ENCODE peak calls at places on chromosomes 2 and 18, in eight cellular contexts. One of them, this sample, is unnamed.

GRCh38 chr2:42196403-42197267 is 27.5 kb downstream of the EML4 start:
- DNase-seq in GM23338: peak
- DNase-seq in stomach: peak
- DNase-seq in fibroblast of mammary gland: peak
- DNase-seq in bronchial epithelial cell: peak
- DNase-seq in AG04450: no peak
- DNase-seq in body of pancreas: peak
- DNase-seq in upper lobe of right lung: no peak
- DNase-seq in this sample: peak

GRCh38 chr2:148978736-148979135 is 59.8 kb upstream of the LYPD6B start:
- DNase-seq in GM23338: no peak
- DNase-seq in stomach: no peak
- DNase-seq in fibroblast of mammary gland: peak
- DNase-seq in bronchial epithelial cell: no peak
- DNase-seq in AG04450: no peak
- DNase-seq in body of pancreas: no peak
- DNase-seq in upper lobe of right lung: no peak
- DNase-seq in this sample: peak

GRCh38 chr2:138874251-138874650 is 94.1 kb upstream of the NXPH2 start:
- DNase-seq in GM23338: no peak
- DNase-seq in stomach: no peak
- DNase-seq in fibroblast of mammary gland: no peak
- DNase-seq in bronchial epithelial cell: no peak
- DNase-seq in AG04450: no peak
- DNase-seq in body of pancreas: no peak
- DNase-seq in upper lobe of right lung: no peak
- DNase-seq in this sample: no peak

GRCh38 chr18:48926420-48926857 is 24.3 kb downstream of the SMAD7 start:
- DNase-seq in GM23338: no peak
- DNase-seq in stomach: peak
- DNase-seq in fibroblast of mammary gland: no peak
- DNase-seq in bronchial epithelial cell: no peak
- DNase-seq in AG04450: no peak
- DNase-seq in body of pancreas: peak
- DNase-seq in upper lobe of right lung: no peak
- DNase-seq in this sample: no peak

GRCh38 chr2:29627366-29627765 is 294.0 kb downstream of the ALK start:
- DNase-seq in GM23338: peak
- DNase-seq in stomach: no peak
- DNase-seq in fibroblast of mammary gland: peak
- DNase-seq in bronchial epithelial cell: peak
- DNase-seq in AG04450: peak
- DNase-seq in body of pancreas: no peak
- DNase-seq in upper lobe of right lung: no peak
- DNase-seq in this sample: peak

GRCh38 chr2:98324181-98324580 is 22.1 kb upstream of the CNGA3 start:
- DNase-seq in GM23338: no peak
- DNase-seq in stomach: no peak
- DNase-seq in fibroblast of mammary gland: peak
- DNase-seq in bronchial epithelial cell: no peak
- DNase-seq in AG04450: no peak
- DNase-seq in body of pancreas: no peak
- DNase-seq in upper lobe of right lung: no peak
- DNase-seq in this sample: peak

GRCh38 chr18:28048612-28049011 is 128.3 kb downstream of the CDH2 start:
- DNase-seq in GM23338: no peak
- DNase-seq in stomach: no peak
- DNase-seq in fibroblast of mammary gland: no peak
- DNase-seq in bronchial epithelial cell: no peak
- DNase-seq in AG04450: no peak
- DNase-seq in body of pancreas: no peak
- DNase-seq in upper lobe of right lung: no peak
- DNase-seq in this sample: no peak

GRCh38 chr2:210445116-210445707 is 31.3 kb downstream of the LANCL1 start:
- DNase-seq in GM23338: peak
- DNase-seq in stomach: no peak
- DNase-seq in fibroblast of mammary gland: peak
- DNase-seq in bronchial epithelial cell: peak
- DNase-seq in AG04450: no peak
- DNase-seq in body of pancreas: no peak
- DNase-seq in upper lobe of right lung: no peak
- DNase-seq in this sample: peak

GRCh38 chr18:77090546-77091200 is 41.9 kb downstream of the MBP start:
- DNase-seq in GM23338: no peak
- DNase-seq in stomach: no peak
- DNase-seq in fibroblast of mammary gland: no peak
- DNase-seq in bronchial epithelial cell: no peak
- DNase-seq in AG04450: no peak
- DNase-seq in body of pancreas: no peak
- DNase-seq in upper lobe of right lung: no peak
- DNase-seq in this sample: no peak

GRCh38 chr2:8229546-8229986 is 452.3 kb upstream of the ID2 start:
- DNase-seq in GM23338: peak
- DNase-seq in stomach: peak
- DNase-seq in fibroblast of mammary gland: peak
- DNase-seq in bronchial epithelial cell: peak
- DNase-seq in AG04450: peak
- DNase-seq in body of pancreas: peak
- DNase-seq in upper lobe of right lung: no peak
- DNase-seq in this sample: peak

GRCh38 chr18:73316513-73316912 is 448.7 kb upstream of the NETO1 start:
- DNase-seq in GM23338: no peak
- DNase-seq in stomach: no peak
- DNase-seq in fibroblast of mammary gland: peak
- DNase-seq in bronchial epithelial cell: peak
- DNase-seq in AG04450: no peak
- DNase-seq in body of pancreas: no peak
- DNase-seq in upper lobe of right lung: no peak
- DNase-seq in this sample: peak

GRCh38 chr18:48613589-48613988 is 74.8 kb downstream of the CTIF start:
- DNase-seq in GM23338: peak
- DNase-seq in stomach: no peak
- DNase-seq in fibroblast of mammary gland: no peak
- DNase-seq in bronchial epithelial cell: no peak
- DNase-seq in AG04450: no peak
- DNase-seq in body of pancreas: peak
- DNase-seq in upper lobe of right lung: no peak
- DNase-seq in this sample: no peak

GRCh38 chr18:2893056-2893455 is 46.2 kb downstream of the EMILIN2 start:
- DNase-seq in GM23338: no peak
- DNase-seq in stomach: no peak
- DNase-seq in fibroblast of mammary gland: no peak
- DNase-seq in bronchial epithelial cell: no peak
- DNase-seq in AG04450: no peak
- DNase-seq in body of pancreas: no peak
- DNase-seq in upper lobe of right lung: no peak
- DNase-seq in this sample: no peak

GRCh38 chr2:37561615-37562569 is 109.5 kb downstream of the CDC42EP3 start:
- DNase-seq in GM23338: peak
- DNase-seq in stomach: no peak
- DNase-seq in fibroblast of mammary gland: peak
- DNase-seq in bronchial epithelial cell: peak
- DNase-seq in AG04450: no peak
- DNase-seq in body of pancreas: no peak
- DNase-seq in upper lobe of right lung: no peak
- DNase-seq in this sample: peak

GRCh38 chr2:15868186-15868585 is 72.2 kb upstream of the MYCN start:
- DNase-seq in GM23338: no peak
- DNase-seq in stomach: no peak
- DNase-seq in fibroblast of mammary gland: no peak
- DNase-seq in bronchial epithelial cell: no peak
- DNase-seq in AG04450: no peak
- DNase-seq in body of pancreas: no peak
- DNase-seq in upper lobe of right lung: no peak
- DNase-seq in this sample: no peak

GRCh38 chr2:119225084-119225864 is 1.6 kb downstream of the STEAP3 start:
- DNase-seq in GM23338: peak
- DNase-seq in stomach: peak
- DNase-seq in fibroblast of mammary gland: no peak
- DNase-seq in bronchial epithelial cell: no peak
- DNase-seq in AG04450: no peak
- DNase-seq in body of pancreas: peak
- DNase-seq in upper lobe of right lung: no peak
- DNase-seq in this sample: no peak

GRCh38 chr18:24656044-24656443 is 195.6 kb downstream of the HRH4 start:
- DNase-seq in GM23338: no peak
- DNase-seq in stomach: no peak
- DNase-seq in fibroblast of mammary gland: no peak
- DNase-seq in bronchial epithelial cell: no peak
- DNase-seq in AG04450: no peak
- DNase-seq in body of pancreas: no peak
- DNase-seq in upper lobe of right lung: no peak
- DNase-seq in this sample: no peak

GRCh38 chr2:2879071-2879470 is 498.5 kb downstream of the EIPR1 start:
- DNase-seq in GM23338: no peak
- DNase-seq in stomach: no peak
- DNase-seq in fibroblast of mammary gland: no peak
- DNase-seq in bronchial epithelial cell: no peak
- DNase-seq in AG04450: no peak
- DNase-seq in body of pancreas: no peak
- DNase-seq in upper lobe of right lung: no peak
- DNase-seq in this sample: no peak

GRCh38 chr2:46008082-46008870 is 288.9 kb upstream of the EPAS1 start:
- DNase-seq in GM23338: no peak
- DNase-seq in stomach: no peak
- DNase-seq in fibroblast of mammary gland: peak
- DNase-seq in bronchial epithelial cell: peak
- DNase-seq in AG04450: no peak
- DNase-seq in body of pancreas: no peak
- DNase-seq in upper lobe of right lung: no peak
- DNase-seq in this sample: peak

GRCh38 chr2:97724073-97724410 is 10.7 kb downstream of the ZAP70 start:
- DNase-seq in GM23338: no peak
- DNase-seq in stomach: no peak
- DNase-seq in fibroblast of mammary gland: no peak
- DNase-seq in bronchial epithelial cell: no peak
- DNase-seq in AG04450: no peak
- DNase-seq in body of pancreas: no peak
- DNase-seq in upper lobe of right lung: peak
- DNase-seq in this sample: no peak

GRCh38 chr2:113977660-113978523 is 88.0 kb downstream of the ACTR3 start:
- DNase-seq in GM23338: peak
- DNase-seq in stomach: no peak
- DNase-seq in fibroblast of mammary gland: peak
- DNase-seq in bronchial epithelial cell: peak
- DNase-seq in AG04450: peak
- DNase-seq in body of pancreas: peak
- DNase-seq in upper lobe of right lung: no peak
- DNase-seq in this sample: peak

GRCh38 chr2:232300894-232301387 is 77.6 kb upstream of the ALPP start:
- DNase-seq in GM23338: no peak
- DNase-seq in stomach: no peak
- DNase-seq in fibroblast of mammary gland: no peak
- DNase-seq in bronchial epithelial cell: peak
- DNase-seq in AG04450: no peak
- DNase-seq in body of pancreas: no peak
- DNase-seq in upper lobe of right lung: no peak
- DNase-seq in this sample: peak
- TF ChIP-seq CTCF in GM23338: no peak
- TF ChIP-seq CTCF in stomach: no peak
- TF ChIP-seq CTCF in fibroblast of mammary gland: no peak
- TF ChIP-seq CTCF in bronchial epithelial cell: no peak
- TF ChIP-seq CTCF in AG04450: no peak
- TF ChIP-seq CTCF in body of pancreas: no peak
- TF ChIP-seq CTCF in upper lobe of right lung: no peak
- TF ChIP-seq CTCF in this sample: no peak

GRCh38 chr2:3913252-3913651 is 209.9 kb downstream of the DCDC2C start:
- DNase-seq in GM23338: no peak
- DNase-seq in stomach: no peak
- DNase-seq in fibroblast of mammary gland: no peak
- DNase-seq in bronchial epithelial cell: no peak
- DNase-seq in AG04450: no peak
- DNase-seq in body of pancreas: no peak
- DNase-seq in upper lobe of right lung: no peak
- DNase-seq in this sample: no peak
- H3K4me3 ChIP-seq in GM23338: no peak
- H3K4me3 ChIP-seq in stomach: no peak
- H3K4me3 ChIP-seq in fibroblast of mammary gland: no peak
- H3K4me3 ChIP-seq in bronchial epithelial cell: no peak
- H3K4me3 ChIP-seq in AG04450: no peak
- H3K4me3 ChIP-seq in body of pancreas: no peak
- H3K4me3 ChIP-seq in upper lobe of right lung: no peak
- H3K4me3 ChIP-seq in this sample: no peak

DNA sequence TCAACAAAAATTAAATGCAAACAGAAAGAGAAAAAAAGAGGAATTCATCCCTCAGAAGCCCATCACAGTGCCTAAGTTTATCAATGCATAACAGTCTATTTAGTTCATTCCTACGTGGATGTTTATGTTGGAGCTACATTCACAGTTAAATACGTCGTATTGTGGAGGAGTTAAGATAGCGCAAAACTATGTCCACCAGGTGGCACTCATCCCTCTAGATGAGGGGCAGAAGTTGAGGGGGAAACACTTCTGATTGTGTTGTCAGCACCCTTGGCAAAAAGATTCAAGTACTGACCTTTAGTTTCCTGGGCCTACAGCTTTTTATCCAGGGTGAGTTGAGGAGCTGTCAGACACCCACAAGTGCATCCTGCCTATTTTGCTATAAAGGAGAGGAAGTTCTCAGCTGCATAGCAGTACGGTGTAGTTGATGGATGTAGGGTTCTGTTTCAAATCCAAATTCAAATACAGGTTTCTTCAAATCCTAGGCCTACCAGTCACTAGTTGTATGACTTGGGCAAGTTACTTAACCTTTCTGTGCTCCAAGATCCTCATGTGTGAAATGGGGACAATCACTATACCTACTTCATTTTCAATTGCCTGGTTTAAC is 26.8 kb upstream of the MYO1B start:
- DNase-seq in GM23338: peak
- DNase-seq in stomach: peak
- DNase-seq in fibroblast of mammary gland: peak
- DNase-seq in bronchial epithelial cell: peak
- DNase-seq in AG04450: peak
- DNase-seq in body of pancreas: peak
- DNase-seq in upper lobe of right lung: no peak
- DNase-seq in this sample: peak
- TF ChIP-seq CTCF in GM23338: peak
- TF ChIP-seq CTCF in stomach: peak
- TF ChIP-seq CTCF in fibroblast of mammary gland: peak
- TF ChIP-seq CTCF in bronchial epithelial cell: peak
- TF ChIP-seq CTCF in AG04450: peak
- TF ChIP-seq CTCF in body of pancreas: peak
- TF ChIP-seq CTCF in upper lobe of right lung: peak
- TF ChIP-seq CTCF in this sample: peak

GRCh38 chr18:22550861-22551260 is 133.1 kb upstream of the CTAGE1 start:
- DNase-seq in GM23338: no peak
- DNase-seq in stomach: no peak
- DNase-seq in fibroblast of mammary gland: no peak
- DNase-seq in bronchial epithelial cell: peak
- DNase-seq in AG04450: no peak
- DNase-seq in body of pancreas: no peak
- DNase-seq in upper lobe of right lung: no peak
- DNase-seq in this sample: no peak
- H3K4me3 ChIP-seq in GM23338: no peak
- H3K4me3 ChIP-seq in stomach: no peak
- H3K4me3 ChIP-seq in fibroblast of mammary gland: no peak
- H3K4me3 ChIP-seq in bronchial epithelial cell: no peak
- H3K4me3 ChIP-seq in AG04450: no peak
- H3K4me3 ChIP-seq in body of pancreas: no peak
- H3K4me3 ChIP-seq in upper lobe of right lung: no peak
- H3K4me3 ChIP-seq in this sample: no peak

This sample was measured in fibroblast of pulmonary artery.